ENCODE peak calls at places on chromosomes 16 and 17, in ten cellular contexts. W is neural crest cell, L is NCI-H446, F is iris pigment epithelial cell, Q is heart left ventricle, V is activated T-cell treated with anti-CD3 and anti-CD28 coated beads for 1 hour, B is AG04450, O is ovary, E is HTR-8/SVneo, R is neuronal stem cell. S is an unnamed sample.

GRCh38 chr17:71378741-71379140 is 742.1 kb upstream of the SOX9 start:
- DNase-seq in E (no peak), O (no peak), L (no peak), F (no peak), W (no peak), Q (no peak), V (no peak), R (no peak), B (no peak), S (no peak)

GRCh38 chr17:964881-965280 is 14.7 kb downstream of the NXN start:
- DNase-seq in B (no peak), R (no peak), V (no peak), F (peak), Q (no peak), E (no peak), W (no peak), L (no peak), O (no peak), S (no peak)

GRCh38 chr16:85527042-85527766 is 85.9 kb upstream of the GSE1 start:
- DNase-seq in Q (no peak), L (no peak), F (no peak), W (no peak), R (no peak), B (no peak), E (no peak), V (no peak), O (no peak), S (no peak)

GRCh38 chr16:88084881-88085280 is 133.6 kb downstream of the BANP start:
- DNase-seq in E (peak), W (no peak), V (no peak), L (no peak), F (peak), Q (no peak), B (no peak), O (no peak), R (no peak), S (peak)

GRCh38 chr16:66752958-66753357 is 1.5 kb upstream of the DYNC1LI2 start:
- DNase-seq in B (no peak), Q (no peak), F (no peak), V (no peak), O (no peak), L (no peak), R (no peak), E (no peak), W (no peak), S (no peak)

GRCh38 chr17:80117491-80118401 is 16.4 kb downstream of the GAA start:
- DNase-seq in R (no peak), V (no peak), Q (no peak), L (no peak), F (no peak), E (no peak), B (no peak), O (no peak), W (no peak), S (no peak)

GRCh38 chr16:9316615-9317014 is 225.2 kb downstream of the HAPSTR1 start:
- DNase-seq in O (no peak), Q (no peak), B (no peak), F (no peak), V (no peak), R (no peak), E (no peak), L (no peak), W (no peak), S (no peak)

GRCh38 chr17:21171970-21172510 is 41.9 kb downstream of the TMEM11 start:
- DNase-seq in V (no peak), O (no peak), E (no peak), F (no peak), B (no peak), W (no peak), R (no peak), Q (no peak), L (no peak), S (no peak)

GRCh38 chr17:58840820-58841612 is 85.4 kb downstream of the PPM1E start:
- DNase-seq in F (no peak), B (no peak), L (no peak), O (no peak), Q (no peak), E (no peak), V (no peak), W (no peak), R (no peak), S (no peak)